ENCODE peak calls at places on chromosomes 11 and 22, in six cellular contexts. One of them, this sample, is unnamed. For H3K4me1, the result is how much of the 10 kb centered on the place peaks cover.

GRCh38 chr22:40603088-40603605 is 33.4 kb downstream of the MRTFA start:
- DNase-seq in fibroblast of lung: peak
- DNase-seq in heart left ventricle: no peak
- DNase-seq in neuronal stem cell: no peak
- DNase-seq in aorta: no peak
- DNase-seq in SK-N-SH: no peak
- DNase-seq in this sample: no peak

GRCh38 chr11:65310215-65310614 is 4.5 kb upstream of the CDC42EP2 start:
- DNase-seq in fibroblast of lung: peak
- DNase-seq in heart left ventricle: peak
- DNase-seq in neuronal stem cell: no peak
- DNase-seq in aorta: no peak
- DNase-seq in SK-N-SH: no peak
- DNase-seq in this sample: peak

GRCh38 chr11:110564676-110565343 is 135.1 kb downstream of the FDX1 start:
- DNase-seq in fibroblast of lung: no peak
- DNase-seq in heart left ventricle: no peak
- DNase-seq in neuronal stem cell: no peak
- DNase-seq in aorta: no peak
- DNase-seq in SK-N-SH: no peak
- DNase-seq in this sample: no peak

GRCh38 chr11:40175980-40176379 is 1283.5 kb downstream of the LRRC4C start:
- DNase-seq in fibroblast of lung: no peak
- DNase-seq in heart left ventricle: no peak
- DNase-seq in neuronal stem cell: no peak
- DNase-seq in aorta: no peak
- DNase-seq in SK-N-SH: no peak
- DNase-seq in this sample: no peak

GRCh38 chr22:44678980-44679647 is 22.9 kb upstream of the PRR5 start:
- DNase-seq in fibroblast of lung: no peak
- DNase-seq in heart left ventricle: no peak
- DNase-seq in neuronal stem cell: no peak
- DNase-seq in aorta: no peak
- DNase-seq in SK-N-SH: no peak
- DNase-seq in this sample: no peak

GRCh38 chr11:28092786-28093185 is 15.2 kb downstream of the KIF18A start:
- DNase-seq in fibroblast of lung: no peak
- DNase-seq in heart left ventricle: no peak
- DNase-seq in neuronal stem cell: no peak
- DNase-seq in aorta: no peak
- DNase-seq in SK-N-SH: no peak
- DNase-seq in this sample: no peak

GRCh38 chr11:67269401-67270255 is 3.4 kb downstream of the GRK2 start:
- DNase-seq in fibroblast of lung: no peak
- DNase-seq in heart left ventricle: peak
- DNase-seq in neuronal stem cell: no peak
- DNase-seq in aorta: peak
- DNase-seq in SK-N-SH: no peak
- DNase-seq in this sample: no peak

GRCh38 chr11:65643971-65644370 is 6.1 kb downstream of the SIPA1 start:
- DNase-seq in fibroblast of lung: no peak
- DNase-seq in heart left ventricle: no peak
- DNase-seq in neuronal stem cell: no peak
- DNase-seq in aorta: no peak
- DNase-seq in SK-N-SH: no peak
- DNase-seq in this sample: no peak

GRCh38 chr11:45939836-45940235 is 17.4 kb downstream of the LARGE2 start:
- DNase-seq in fibroblast of lung: no peak
- DNase-seq in heart left ventricle: no peak
- DNase-seq in neuronal stem cell: no peak
- DNase-seq in aorta: no peak
- DNase-seq in SK-N-SH: no peak
- DNase-seq in this sample: no peak

GRCh38 chr11:6433998-6434650 is 6.7 kb downstream of the HPX start:
- DNase-seq in fibroblast of lung: no peak
- DNase-seq in heart left ventricle: no peak
- DNase-seq in neuronal stem cell: no peak
- DNase-seq in aorta: no peak
- DNase-seq in SK-N-SH: no peak
- DNase-seq in this sample: no peak

GRCh38 chr22:31630331-31631329 is 31.4 kb downstream of the PISD start:
- DNase-seq in fibroblast of lung: peak
- DNase-seq in heart left ventricle: peak
- DNase-seq in neuronal stem cell: peak
- DNase-seq in aorta: peak
- DNase-seq in SK-N-SH: peak
- DNase-seq in this sample: peak

GRCh38 chr22:24072361-24072760 is 61.3 kb downstream of the CABIN1 start:
- DNase-seq in fibroblast of lung: no peak
- DNase-seq in heart left ventricle: no peak
- DNase-seq in neuronal stem cell: no peak
- DNase-seq in aorta: peak
- DNase-seq in SK-N-SH: no peak
- DNase-seq in this sample: no peak

GRCh38 chr22:26065847-26066246 is 103.4 kb upstream of the SEZ6L start:
- DNase-seq in fibroblast of lung: no peak
- DNase-seq in heart left ventricle: no peak
- DNase-seq in neuronal stem cell: no peak
- DNase-seq in aorta: no peak
- DNase-seq in SK-N-SH: no peak
- DNase-seq in this sample: no peak

GRCh38 chr22:41481925-41482318 is 13.0 kb downstream of the ACO2 start:
- DNase-seq in fibroblast of lung: no peak
- DNase-seq in heart left ventricle: no peak
- DNase-seq in neuronal stem cell: no peak
- DNase-seq in aorta: peak
- DNase-seq in SK-N-SH: no peak
- DNase-seq in this sample: no peak

GRCh38 chr11:17607083-17607429 is 60.0 kb downstream of the OTOG start:
- DNase-seq in fibroblast of lung: no peak
- DNase-seq in heart left ventricle: no peak
- DNase-seq in neuronal stem cell: no peak
- DNase-seq in aorta: no peak
- DNase-seq in SK-N-SH: no peak
- DNase-seq in this sample: no peak

GRCh38 chr11:69041516-69041915 is 7.2 kb upstream of the TPCN2 start:
- DNase-seq in fibroblast of lung: peak
- DNase-seq in heart left ventricle: peak
- DNase-seq in neuronal stem cell: no peak
- DNase-seq in aorta: no peak
- DNase-seq in SK-N-SH: no peak
- DNase-seq in this sample: no peak

GRCh38 chr11:968822-969221 is 43.2 kb downstream of the AP2A2 start:
- DNase-seq in fibroblast of lung: no peak
- DNase-seq in heart left ventricle: no peak
- DNase-seq in neuronal stem cell: no peak
- DNase-seq in aorta: no peak
- DNase-seq in SK-N-SH: no peak
- DNase-seq in this sample: no peak

GRCh38 chr11:17711836-17712235 is 7.5 kb upstream of the MYOD1 start:
- DNase-seq in fibroblast of lung: no peak
- DNase-seq in heart left ventricle: no peak
- DNase-seq in neuronal stem cell: no peak
- DNase-seq in aorta: no peak
- DNase-seq in SK-N-SH: no peak
- DNase-seq in this sample: no peak

GRCh38 chr11:114426280-114426679 is 13.0 kb upstream of the REXO2 start:
- DNase-seq in fibroblast of lung: no peak
- DNase-seq in heart left ventricle: no peak
- DNase-seq in neuronal stem cell: no peak
- DNase-seq in aorta: no peak
- DNase-seq in SK-N-SH: no peak
- DNase-seq in this sample: no peak

GRCh38 chr11:83711035-83711630 is 425.0 kb upstream of the CCDC90B start:
- DNase-seq in fibroblast of lung: no peak
- DNase-seq in heart left ventricle: no peak
- DNase-seq in neuronal stem cell: no peak
- DNase-seq in aorta: no peak
- DNase-seq in SK-N-SH: no peak
- DNase-seq in this sample: no peak

GRCh38 chr11:11528986-11529385 is 92.8 kb downstream of the GALNT18 start:
- DNase-seq in fibroblast of lung: no peak
- DNase-seq in heart left ventricle: no peak
- DNase-seq in neuronal stem cell: no peak
- DNase-seq in aorta: no peak
- DNase-seq in SK-N-SH: no peak
- DNase-seq in this sample: no peak

GRCh38 chr22:35330258-35330861 is 30.7 kb downstream of the TOM1 start:
- DNase-seq in fibroblast of lung: peak
- DNase-seq in heart left ventricle: peak
- DNase-seq in neuronal stem cell: no peak
- DNase-seq in aorta: peak
- DNase-seq in SK-N-SH: no peak
- DNase-seq in this sample: peak

GRCh38 chr22:46963672-46964545 is 201.5 kb downstream of the TBC1D22A start:
- DNase-seq in fibroblast of lung: no peak
- DNase-seq in heart left ventricle: no peak
- DNase-seq in neuronal stem cell: no peak
- DNase-seq in aorta: no peak
- DNase-seq in SK-N-SH: no peak
- DNase-seq in this sample: peak

GRCh38 chr11:42145311-42145710 is 685.9 kb upstream of the LRRC4C start:
- DNase-seq in fibroblast of lung: no peak
- DNase-seq in heart left ventricle: no peak
- DNase-seq in neuronal stem cell: no peak
- DNase-seq in aorta: no peak
- DNase-seq in SK-N-SH: no peak
- DNase-seq in this sample: no peak
- H3K4me1 ChIP-seq in fibroblast of lung: under half
- H3K4me1 ChIP-seq in heart left ventricle: under half
- H3K4me1 ChIP-seq in neuronal stem cell: under half
- H3K4me1 ChIP-seq in aorta: under half
- H3K4me1 ChIP-seq in SK-N-SH: under half
- H3K4me1 ChIP-seq in this sample: under half

GRCh38 chr11:111663820-111664219 is 61.6 kb downstream of the SIK2 start:
- DNase-seq in fibroblast of lung: no peak
- DNase-seq in heart left ventricle: peak
- DNase-seq in neuronal stem cell: no peak
- DNase-seq in aorta: no peak
- DNase-seq in SK-N-SH: no peak
- DNase-seq in this sample: peak

GRCh38 chr11:111660822-111661221 is 58.6 kb downstream of the SIK2 start:
- DNase-seq in fibroblast of lung: no peak
- DNase-seq in heart left ventricle: no peak
- DNase-seq in neuronal stem cell: no peak
- DNase-seq in aorta: no peak
- DNase-seq in SK-N-SH: no peak
- DNase-seq in this sample: no peak

GRCh38 chr11:111671383-111671782 is 69.1 kb downstream of the SIK2 start:
- DNase-seq in fibroblast of lung: no peak
- DNase-seq in heart left ventricle: no peak
- DNase-seq in neuronal stem cell: no peak
- DNase-seq in aorta: no peak
- DNase-seq in SK-N-SH: no peak
- DNase-seq in this sample: no peak

GRCh38 chr11:111668980-111669379 is 66.7 kb downstream of the SIK2 start:
- DNase-seq in fibroblast of lung: no peak
- DNase-seq in heart left ventricle: no peak
- DNase-seq in neuronal stem cell: no peak
- DNase-seq in aorta: no peak
- DNase-seq in SK-N-SH: no peak
- DNase-seq in this sample: no peak

DNA sequence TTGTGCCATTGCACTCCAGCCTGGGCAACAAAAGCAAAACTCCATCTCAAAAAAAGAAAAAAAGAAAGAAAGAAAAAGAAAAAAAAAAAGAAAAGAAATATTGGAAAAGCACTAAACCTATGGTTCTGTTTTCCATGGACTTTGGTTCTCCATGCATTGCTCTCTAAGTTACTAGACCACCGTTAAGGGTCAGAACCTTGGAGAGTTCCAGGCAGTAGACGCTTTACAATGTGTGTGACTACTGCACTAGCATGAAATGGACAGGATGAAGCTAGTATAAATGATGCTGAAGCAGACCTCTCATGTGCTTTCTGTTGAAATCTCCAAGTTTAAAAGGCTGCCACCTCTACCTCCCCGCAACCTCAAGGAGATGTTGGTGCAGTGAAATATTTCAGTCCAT is 63.5 kb downstream of the SIK2 start:
- DNase-seq in fibroblast of lung: peak
- DNase-seq in heart left ventricle: no peak
- DNase-seq in neuronal stem cell: peak
- DNase-seq in aorta: no peak
- DNase-seq in SK-N-SH: no peak
- DNase-seq in this sample: no peak
- H3K4me3 ChIP-seq in fibroblast of lung: no peak
- H3K4me3 ChIP-seq in heart left ventricle: no peak
- H3K4me3 ChIP-seq in neuronal stem cell: no peak
- H3K4me3 ChIP-seq in aorta: no peak
- H3K4me3 ChIP-seq in SK-N-SH: no peak
- H3K4me3 ChIP-seq in this sample: no peak

DNA sequence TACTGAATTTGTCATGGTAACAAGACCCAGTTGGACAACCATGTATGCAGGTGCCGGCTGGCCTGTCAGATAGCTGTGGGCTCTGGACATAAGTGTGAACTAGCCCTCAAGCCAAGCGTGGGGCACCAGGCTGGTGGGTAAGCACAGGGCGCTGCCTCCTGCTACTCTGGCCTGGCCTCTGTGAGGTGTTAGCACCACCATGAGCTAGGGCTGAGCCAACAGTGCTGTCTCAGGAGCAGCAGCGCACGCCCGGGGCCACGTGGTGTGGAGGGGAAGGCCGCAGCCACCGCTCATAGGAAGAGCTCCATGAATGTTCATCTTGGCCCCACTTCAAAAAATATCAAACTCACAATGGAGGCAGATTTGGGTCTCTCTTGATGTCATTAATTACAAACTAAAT is 35.3 kb upstream of the GNB1L start:
- DNase-seq in fibroblast of lung: no peak
- DNase-seq in heart left ventricle: peak
- DNase-seq in neuronal stem cell: no peak
- DNase-seq in aorta: peak
- DNase-seq in SK-N-SH: no peak
- DNase-seq in this sample: peak
- H3K4me1 ChIP-seq in fibroblast of lung: under half
- H3K4me1 ChIP-seq in heart left ventricle: under half
- H3K4me1 ChIP-seq in neuronal stem cell: under half
- H3K4me1 ChIP-seq in aorta: under half
- H3K4me1 ChIP-seq in SK-N-SH: under half
- H3K4me1 ChIP-seq in this sample: under half

DNA sequence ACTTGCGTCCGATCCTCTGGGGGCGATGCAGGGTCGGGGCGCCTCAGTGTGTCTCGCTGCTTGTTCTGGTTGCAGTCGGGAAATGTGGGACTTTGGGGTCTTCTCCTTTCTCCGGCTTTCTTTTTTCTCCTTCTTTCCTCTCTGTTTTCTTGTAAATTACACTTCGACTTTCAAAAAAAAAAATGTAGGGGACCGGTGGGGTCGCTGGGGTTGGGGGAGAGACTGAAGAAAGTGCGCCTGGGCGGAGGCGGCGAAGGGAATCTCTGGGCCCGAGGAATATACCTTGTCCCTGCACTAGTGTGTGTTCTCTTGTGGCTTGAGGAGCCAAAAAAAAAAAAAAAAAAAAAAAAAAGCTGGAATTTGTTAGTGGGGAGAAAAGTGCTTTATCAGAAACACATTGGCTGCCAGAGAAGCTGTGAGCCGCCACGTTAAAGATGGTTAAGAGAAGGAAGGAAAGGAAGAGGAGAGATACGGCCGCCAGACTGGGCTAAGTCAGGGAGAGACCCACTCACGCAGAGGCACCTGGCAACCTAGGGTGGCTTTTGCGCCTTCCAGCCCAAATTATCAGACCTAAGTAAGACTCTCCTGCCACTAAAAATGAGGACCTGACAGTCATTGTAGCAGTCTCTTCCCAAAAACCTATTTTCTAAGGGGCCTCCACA is 8.4 kb upstream of the FLI1 start:
- DNase-seq in fibroblast of lung: no peak
- DNase-seq in heart left ventricle: no peak
- DNase-seq in neuronal stem cell: no peak
- DNase-seq in aorta: no peak
- DNase-seq in SK-N-SH: no peak
- DNase-seq in this sample: no peak
- H3K4me3 ChIP-seq in fibroblast of lung: no peak
- H3K4me3 ChIP-seq in heart left ventricle: no peak
- H3K4me3 ChIP-seq in neuronal stem cell: no peak
- H3K4me3 ChIP-seq in aorta: no peak
- H3K4me3 ChIP-seq in SK-N-SH: no peak
- H3K4me3 ChIP-seq in this sample: no peak

This sample was measured in psoas muscle.